ENCODE peak calls at places on chromosome 13, in eight cellular contexts. Q, E, B, R, M, T, X and U are unnamed samples.

GRCh38 chr13:110553417-110553816 is 8.1 kb downstream of the RAB20 start:
- DNase-seq in Q (no peak), E (no peak), B (no peak), R (no peak), M (no peak), T (no peak), X (no peak), U (no peak)

GRCh38 chr13:80386001-80386400 is 45.1 kb upstream of the SPRY2 start:
- DNase-seq in Q (no peak), E (no peak), B (no peak), R (no peak), M (no peak), T (no peak), X (no peak), U (no peak)

GRCh38 chr13:109867766-109868165 is 81.4 kb upstream of the IRS2 start:
- DNase-seq in Q (no peak), E (no peak), B (no peak), R (peak; percentile 68), M (no peak), T (no peak), X (no peak), U (no peak)

GRCh38 chr13:83878691-83879410 is 3.4 kb downstream of the SLITRK1 start:
- DNase-seq in Q (no peak), E (no peak), B (no peak), R (no peak), M (no peak), T (no peak), X (no peak), U (no peak)

GRCh38 chr13:41130356-41130755 is 2.2 kb downstream of the KBTBD6 start:
- DNase-seq in Q (no peak), E (no peak), B (no peak), R (peak; percentile 33), M (no peak), T (no peak), X (no peak), U (no peak)

GRCh38 chr13:113616281-113616906 is 31.8 kb downstream of the TFDP1 start:
- DNase-seq in Q (peak; percentile 3), E (no peak), B (no peak), R (no peak), M (peak; percentile 67), T (no peak), X (peak; percentile 39), U (no peak)

GRCh38 chr13:43865892-43866291 is 13.6 kb downstream of the CCDC122 start:
- DNase-seq in Q (no peak), E (peak; percentile 60), B (no peak), R (peak; percentile 85), M (peak; percentile 49), T (no peak), X (no peak), U (no peak)

GRCh38 chr13:98495627-98496238 is 81.2 kb downstream of the STK24 start:
- DNase-seq in Q (no peak), E (no peak), B (no peak), R (no peak), M (no peak), T (no peak), X (no peak), U (no peak)

GRCh38 chr13:38419312-38419873 is 69.7 kb downstream of the UFM1 start:
- DNase-seq in Q (no peak), E (no peak), B (no peak), R (no peak), M (no peak), T (no peak), X (no peak), U (no peak)

GRCh38 chr13:22506286-22506685 is 674.5 kb upstream of the SGCG start:
- DNase-seq in Q (no peak), E (no peak), B (no peak), R (no peak), M (no peak), T (no peak), X (no peak), U (no peak)

GRCh38 chr13:73082471-73082870 is 23.7 kb downstream of the KLF5 start:
- DNase-seq in Q (no peak), E (no peak), B (no peak), R (peak; percentile 71), M (no peak), T (no peak), X (no peak), U (no peak)

GRCh38 chr13:96053003-96053703 is at the start of gene UGGT2:
- DNase-seq in Q (peak; percentile 91), E (peak; percentile 91), B (peak; percentile 95), R (peak; percentile 94), M (peak; percentile 97), T (no peak), X (peak; percentile 97), U (peak; percentile 76)

GRCh38 chr13:77563110-77563509 is 27.6 kb downstream of the SCEL start:
- DNase-seq in Q (peak; percentile 11), E (peak; percentile 54), B (no peak), R (peak; percentile 54), M (peak; percentile 25), T (no peak), X (no peak), U (no peak)

GRCh38 chr13:35699181-35699580 is 222.7 kb upstream of the MAB21L1 start:
- DNase-seq in Q (peak; percentile 51), E (peak; percentile 50), B (no peak), R (no peak), M (peak; percentile 25), T (no peak), X (no peak), U (no peak)

GRCh38 chr13:109329175-109329574 is 457.2 kb downstream of the IRS2 start:
- DNase-seq in Q (no peak), E (no peak), B (no peak), R (no peak), M (no peak), T (no peak), X (no peak), U (no peak)

GRCh38 chr13:101917475-101917810 is 465.0 kb downstream of the ITGBL1 start:
- DNase-seq in Q (no peak), E (no peak), B (no peak), R (no peak), M (no peak), T (no peak), X (no peak), U (no peak)

GRCh38 chr13:101916108-101916757 is 463.8 kb downstream of the ITGBL1 start:
- DNase-seq in Q (peak; percentile 4), E (no peak), B (no peak), R (peak; percentile 26), M (no peak), T (no peak), X (no peak), U (no peak)

GRCh38 chr13:101917833-101918755 is 465.6 kb downstream of the ITGBL1 start:
- DNase-seq in Q (no peak), E (no peak), B (no peak), R (no peak), M (no peak), T (no peak), X (no peak), U (no peak)

GRCh38 chr13:101915755-101916107 is 463.3 kb downstream of the ITGBL1 start:
- DNase-seq in Q (no peak), E (no peak), B (no peak), R (no peak), M (no peak), T (no peak), X (no peak), U (no peak)

DNA sequence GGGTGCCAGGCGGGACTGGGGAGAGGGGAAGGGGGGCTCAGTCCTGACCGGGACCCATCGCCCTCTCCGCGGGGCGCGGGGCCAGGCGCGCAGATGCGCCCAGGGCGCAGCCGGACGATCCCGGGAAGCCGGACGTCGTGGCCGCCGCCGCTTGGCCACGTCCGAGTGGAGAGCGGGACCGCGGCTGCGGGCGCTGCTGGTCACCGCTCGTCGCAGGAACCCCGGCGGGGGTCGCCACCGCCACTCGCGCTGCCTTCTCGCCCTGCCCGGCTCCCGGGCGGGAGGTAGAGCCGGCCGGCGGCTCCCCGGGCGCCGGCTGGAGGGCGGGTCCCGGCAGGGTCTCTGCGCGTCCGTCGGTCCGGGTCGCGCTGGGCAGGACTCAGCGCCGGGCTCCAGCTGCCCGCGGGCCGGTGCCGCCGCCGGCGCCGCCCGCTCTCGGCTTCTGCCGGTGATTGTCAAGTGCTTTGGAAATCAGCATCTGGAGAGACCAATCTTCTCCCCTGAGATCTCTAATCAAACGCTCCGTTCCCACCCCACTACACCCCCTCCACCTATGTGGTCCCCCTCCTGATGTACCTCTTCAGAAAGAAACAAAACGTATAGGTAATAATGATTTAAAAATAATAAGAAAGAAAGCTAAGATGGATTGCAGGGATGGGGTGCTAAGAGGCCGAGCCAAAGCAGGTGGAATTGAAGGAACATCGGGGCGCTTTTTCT is 464.4 kb downstream of the ITGBL1 start:
- DNase-seq in Q (no peak), E (no peak), B (no peak), R (no peak), M (no peak), T (no peak), X (no peak), U (no peak)
- TF ChIP-seq CTCF in Q (no peak), E (no peak), B (no peak), R (no peak), M (no peak), T (no peak), X (no peak), U (no peak)

GRCh38 chr13:91805605-91806004 is 407.2 kb downstream of the GPC5 start:
- DNase-seq in Q (no peak), E (peak; percentile 4), B (no peak), R (no peak), M (no peak), T (no peak), X (no peak), U (no peak)
- TF ChIP-seq CTCF in Q (peak; percentile 24), E (peak; percentile 13), B (no peak), R (no peak), M (no peak), T (no peak), X (no peak), U (no peak)

GRCh38 chr13:50531917-50532899 is 311.3 kb downstream of the DLEU7 start:
- DNase-seq in Q (peak; percentile 29), E (peak; percentile 55), B (no peak), R (peak; percentile 48), M (peak; percentile 67), T (no peak), X (no peak), U (no peak)
- TF ChIP-seq CTCF in Q (peak; percentile 50), E (peak; percentile 64), B (peak; percentile 61), R (peak; percentile 63), M (peak; percentile 50), T (peak; percentile 56), X (peak; percentile 65), U (peak; percentile 37)

GRCh38 chr13:45925151-45925550 is 73.6 kb upstream of the SIAH3 start:
- DNase-seq in Q (peak; percentile 8), E (peak; percentile 4), B (no peak), R (no peak), M (peak; percentile 25), T (no peak), X (no peak), U (no peak)
- TF ChIP-seq CTCF in Q (peak; percentile 40), E (peak; percentile 19), B (no peak), R (no peak), M (peak; percentile 22), T (no peak), X (no peak), U (no peak)

DNA sequence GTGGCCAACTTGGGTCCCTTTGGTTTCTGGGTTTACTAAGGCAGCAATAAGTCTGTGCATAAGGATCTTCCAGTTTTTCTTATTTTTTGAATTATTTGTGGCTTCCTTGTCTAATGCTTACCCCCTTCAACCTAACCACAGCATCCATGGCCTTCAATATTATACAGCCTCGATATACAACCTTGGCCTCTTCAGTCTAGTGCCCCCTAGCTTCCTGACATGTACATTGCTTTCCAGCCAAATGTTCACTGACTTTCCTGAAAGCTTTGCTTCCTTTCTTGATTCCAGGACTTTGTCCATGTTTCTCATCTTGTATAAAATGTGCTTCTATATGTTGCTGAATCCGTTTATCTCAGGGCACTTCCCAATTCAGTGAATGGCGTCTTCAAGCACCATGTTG is 310.1 kb downstream of the OLFM4 start:
- DNase-seq in Q (no peak), E (no peak), B (no peak), R (no peak), M (no peak), T (no peak), X (no peak), U (no peak)
- TF ChIP-seq CTCF in Q (no peak), E (no peak), B (no peak), R (no peak), M (no peak), T (peak; percentile 8), X (no peak), U (no peak)